ENCODE peak calls at places on chromosomes 16 and 17, in seven cellular contexts. F is A549; V is heart right ventricle; H is stomach; Q is Peyer's patch; N is gastrocnemius medialis; W is CD4-positive, alpha-beta memory T cell. D is an unnamed sample.

GRCh38 chr17:17024778-17025300 is 17.4 kb upstream of the MPRIP start:
- DNase-seq in F (no peak), V (peak), H (no peak), Q (no peak), N (no peak), W (no peak), D (no peak)

GRCh38 chr16:17939723-17940122 is 396.8 kb downstream of the NPIPA8 start:
- DNase-seq in F (no peak), V (no peak), H (no peak), Q (no peak), N (no peak), W (no peak), D (no peak)

GRCh38 chr16:11252482-11252931 is 3.5 kb downstream of the SOCS1 start:
- DNase-seq in F (no peak), V (no peak), H (no peak), Q (no peak), N (no peak), W (no peak), D (no peak)

GRCh38 chr16:333406-334094 is 19.0 kb downstream of the AXIN1 start:
- DNase-seq in F (no peak), V (no peak), H (no peak), Q (no peak), N (no peak), W (no peak), D (no peak)

GRCh38 chr16:12119037-12119436 is 142.5 kb downstream of the SNX29 start:
- DNase-seq in F (no peak), V (no peak), H (no peak), Q (no peak), N (no peak), W (no peak), D (no peak)

GRCh38 chr16:35342012-35342411 is 1882.6 kb downstream of the TP53TG3F start:
- DNase-seq in F (no peak), V (no peak), H (no peak), Q (no peak), N (no peak), W (no peak), D (no peak)

GRCh38 chr16:27237229-27238015 is 31.1 kb downstream of the NSMCE1 start:
- DNase-seq in F (no peak), V (no peak), H (peak), Q (peak), N (no peak), W (peak), D (no peak)

GRCh38 chr17:28474035-28474640 is 694 bp downstream of the SLC13A2 start:
- DNase-seq in F (no peak), V (no peak), H (no peak), Q (peak), N (no peak), W (no peak), D (no peak)

GRCh38 chr17:6231465-6231864 is 161.3 kb downstream of the WSCD1 start:
- DNase-seq in F (no peak), V (no peak), H (no peak), Q (no peak), N (no peak), W (no peak), D (no peak)

GRCh38 chr16:49395021-49395420 is 21.4 kb downstream of the C16orf78 start:
- DNase-seq in F (no peak), V (no peak), H (no peak), Q (no peak), N (no peak), W (no peak), D (no peak)

GRCh38 chr16:69240336-69240735 is 53.4 kb downstream of the SNTB2 start:
- DNase-seq in F (no peak), V (no peak), H (no peak), Q (no peak), N (no peak), W (no peak), D (no peak)

GRCh38 chr16:52293209-52293608 is 253.7 kb downstream of the TOX3 start:
- DNase-seq in F (no peak), V (no peak), H (no peak), Q (peak), N (no peak), W (no peak), D (no peak)

GRCh38 chr17:5942687-5943086 is 127.5 kb upstream of the WSCD1 start:
- DNase-seq in F (no peak), V (no peak), H (no peak), Q (no peak), N (no peak), W (no peak), D (no peak)

GRCh38 chr17:10635290-10635689 is 21.8 kb downstream of the MYH3 start:
- DNase-seq in F (no peak), V (no peak), H (no peak), Q (no peak), N (no peak), W (no peak), D (no peak)

GRCh38 chr16:15907863-15908478 is 19.6 kb upstream of the CEP20 start:
- DNase-seq in F (peak), V (no peak), H (peak), Q (peak), N (no peak), W (no peak), D (peak)

GRCh38 chr17:36703860-36704266 is 102.5 kb downstream of the MRM1 start:
- DNase-seq in F (peak), V (peak), H (no peak), Q (no peak), N (no peak), W (peak), D (peak)

GRCh38 chr16:19804538-19805323 is 79.9 kb downstream of the GPRC5B start:
- DNase-seq in F (no peak), V (peak), H (peak), Q (peak), N (peak), W (peak), D (peak)

GRCh38 chr17:63405741-63406261 is 40.3 kb downstream of the CYB561 start:
- DNase-seq in F (peak), V (no peak), H (no peak), Q (no peak), N (no peak), W (peak), D (peak)

GRCh38 chr16:79411357-79411756 is 189.2 kb downstream of the MAF start:
- DNase-seq in F (no peak), V (no peak), H (no peak), Q (no peak), N (no peak), W (no peak), D (no peak)

GRCh38 chr16:81650982-81651562 is 128.0 kb upstream of the PLCG2 start:
- DNase-seq in F (no peak), V (peak), H (peak), Q (peak), N (no peak), W (no peak), D (no peak)

GRCh38 chr17:37888881-37889280 is 35.3 kb upstream of the TBC1D3K start:
- DNase-seq in F (no peak), V (no peak), H (no peak), Q (no peak), N (no peak), W (no peak), D (no peak)

GRCh38 chr16:87953308-87954208 is 2.3 kb downstream of the BANP start:
- DNase-seq in F (no peak), V (no peak), H (no peak), Q (no peak), N (no peak), W (no peak), D (no peak)

GRCh38 chr16:23524001-23524400 is 13.7 kb upstream of the GGA2 start:
- DNase-seq in F (no peak), V (no peak), H (no peak), Q (no peak), N (no peak), W (no peak), D (no peak)

GRCh38 chr17:32552280-32552679 is 65.5 kb downstream of the CDK5R1 start:
- DNase-seq in F (no peak), V (no peak), H (no peak), Q (no peak), N (no peak), W (no peak), D (no peak)

DNA sequence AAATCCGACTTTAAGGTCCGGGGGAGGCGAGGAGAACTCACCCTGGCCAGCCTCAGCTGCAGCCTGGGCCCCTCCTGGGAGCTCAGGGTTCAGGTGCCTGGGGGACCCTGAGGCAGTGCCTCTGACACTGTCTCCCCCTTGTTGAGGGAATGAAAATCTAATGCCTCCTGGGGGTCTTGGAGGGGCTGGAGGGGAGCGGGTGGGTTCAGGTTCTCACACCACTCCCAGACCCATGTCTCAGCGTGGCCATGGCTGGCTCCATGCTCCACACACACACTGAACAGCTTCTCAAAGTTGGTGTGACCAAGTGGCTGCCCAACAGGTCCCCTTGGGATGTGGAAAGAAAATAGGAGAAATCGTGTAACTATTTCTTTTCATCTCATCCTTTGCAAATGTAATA is 903 bp upstream of the PRCD start:
- DNase-seq in F (no peak), V (no peak), H (no peak), Q (no peak), N (no peak), W (no peak), D (no peak)
- H3K4me3 ChIP-seq in F (no peak), V (peak), H (peak), Q (no peak), N (no peak), W (no peak), D (no peak)

GRCh38 chr17:81512984-81513668 is 527 bp upstream of the ACTG1 start:
- DNase-seq in F (peak), V (peak), H (peak), Q (peak), N (peak), W (peak), D (no peak)

GRCh38 chr17:81514485-81514734 is 1.8 kb upstream of the ACTG1 start:
- DNase-seq in F (no peak), V (no peak), H (no peak), Q (no peak), N (no peak), W (no peak), D (peak)

GRCh38 chr17:81512560-81512983 is at the start of gene ACTG1:
- DNase-seq in F (peak), V (peak), H (peak), Q (peak), N (peak), W (peak), D (peak)

GRCh38 chr17:81514735-81515529 is 2.3 kb upstream of the ACTG1 start:
- DNase-seq in F (peak), V (peak), H (peak), Q (peak), N (peak), W (peak), D (peak)

GRCh38 chr17:81513669-81514484 is 1.3 kb upstream of the ACTG1 start:
- DNase-seq in F (peak), V (peak), H (peak), Q (peak), N (peak), W (peak), D (peak)
- H3K27ac ChIP-seq in F (peak), V (peak), H (peak), Q (peak), N (peak), W (peak), D (peak)

DNA sequence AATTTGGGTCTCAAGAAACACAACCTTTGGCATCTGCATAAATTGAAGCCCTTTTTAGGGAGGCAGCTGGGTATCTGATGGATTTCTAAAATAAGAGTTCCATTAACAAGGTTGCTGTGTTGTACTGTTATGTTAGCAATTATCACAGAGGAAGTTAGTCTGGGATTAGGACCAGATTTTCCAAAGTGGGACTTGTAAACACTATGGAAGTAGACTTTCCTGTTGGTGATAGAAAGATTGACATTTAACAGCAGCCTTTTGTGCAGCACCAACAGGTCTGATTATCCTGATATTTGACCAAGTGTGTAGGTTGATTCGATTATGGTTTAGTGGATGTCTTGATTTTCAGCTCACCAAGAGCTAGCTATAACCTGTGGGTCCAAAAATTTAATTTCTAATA is 46.4 kb downstream of the TMEM100 start:
- DNase-seq in F (no peak), V (no peak), H (no peak), Q (no peak), N (no peak), W (no peak), D (no peak)
- H3K4me3 ChIP-seq in F (no peak), V (no peak), H (no peak), Q (no peak), N (no peak), W (no peak), D (no peak)

GRCh38 chr17:40181205-40181604 is 3.9 kb downstream of the RAPGEFL1 start:
- DNase-seq in F (no peak), V (no peak), H (no peak), Q (no peak), N (no peak), W (no peak), D (no peak)
- H3K27ac ChIP-seq in F (no peak), V (no peak), H (peak), Q (no peak), N (peak), W (no peak), D (no peak)

GRCh38 chr16:57300387-57301125 is 16.1 kb upstream of the PLLP start:
- DNase-seq in F (peak), V (peak), H (peak), Q (peak), N (peak), W (peak), D (peak)
- H3K4me3 ChIP-seq in F (peak), V (peak), H (peak), Q (peak), N (peak), W (peak), D (peak)

D was measured in naive thymus-derived CD4-positive, alpha-beta T cell.